ENCODE peak calls at places on chromosome 7, in four cellular contexts. E is WERI-Rb-1, F is SW480, U is AG08396. J is an unnamed sample.

GRCh38 chr7:31114593-31115343 is 62.7 kb downstream of the ADCYAP1R1 start:
- DNase-seq in E (no peak), F (peak), U (peak), J (no peak)

GRCh38 chr7:79590571-79591274 is 137.3 kb upstream of the MAGI2 start:
- DNase-seq in E (no peak), F (no peak), U (no peak), J (no peak)

GRCh38 chr7:132666076-132666775 is 90.0 kb upstream of the PLXNA4 start:
- DNase-seq in E (no peak), F (no peak), U (peak), J (no peak)

GRCh38 chr7:131285558-131285957 is 42.1 kb upstream of the MKLN1 start:
- DNase-seq in E (no peak), F (no peak), U (no peak), J (no peak)

GRCh38 chr7:21690717-21691116 is 147.9 kb downstream of the DNAH11 start:
- DNase-seq in E (no peak), F (no peak), U (no peak), J (peak)

GRCh38 chr7:21355406-21355874 is 72.4 kb upstream of the SP4 start:
- DNase-seq in E (no peak), F (no peak), U (no peak), J (no peak)

GRCh38 chr7:39184387-39184786 is 206.7 kb downstream of the POU6F2 start:
- DNase-seq in E (peak), F (peak), U (no peak), J (no peak)

GRCh38 chr7:91759205-91759863 is 121.2 kb downstream of the MTERF1 start:
- DNase-seq in E (no peak), F (peak), U (no peak), J (no peak)

GRCh38 chr7:28389504-28390385 is 22.6 kb upstream of the CREB5 start:
- DNase-seq in E (no peak), F (peak), U (peak), J (peak)

J was measured in HTR-8/SVneo.